ENCODE peak calls at places on chromosomes 4 and X, in six cellular contexts. N is suprapubic skin; H is CD8-positive, alpha-beta T cell; D is upper lobe of left lung; A is fibroblast of lung; Y is left lung. M is an unnamed sample.

GRCh38 chr4:110418641-110419040 is 57.3 kb upstream of the ENPEP start:
- DNase-seq in N (no peak), H (no peak), D (peak; percentile 49), A (no peak), Y (peak; percentile 64), M (no peak)

GRCh38 chrX:1537031-1537715 is at the start of gene P2RY8:
- DNase-seq in N (peak; percentile 74), H (peak; percentile 74), D (peak; percentile 87), A (no peak), Y (peak; percentile 89), M (no peak)

GRCh38 chrX:84248226-84248625 is 60.2 kb upstream of the RPS6KA6 start:
- DNase-seq in N (no peak), H (no peak), D (no peak), A (peak; percentile 80), Y (no peak), M (no peak)

GRCh38 chrX:123860506-123860840 is 620 bp downstream of the XIAP start:
- DNase-seq in N (no peak), H (no peak), D (no peak), A (no peak), Y (no peak), M (no peak)

GRCh38 chrX:124010157-124010556 is 48.7 kb downstream of the STAG2 start:
- DNase-seq in N (no peak), H (no peak), D (no peak), A (no peak), Y (no peak), M (no peak)

GRCh38 chrX:480861-481417 is 94.2 kb upstream of the PPP2R3B start:
- DNase-seq in N (no peak), H (no peak), D (no peak), A (no peak), Y (no peak), M (peak; percentile 24)

GRCh38 chr4:65287071-65287470 is 383.2 kb downstream of the EPHA5 start:
- DNase-seq in N (no peak), H (no peak), D (no peak), A (no peak), Y (no peak), M (no peak)

GRCh38 chr4:73053974-73054480 is 15.5 kb downstream of the COX18 start:
- DNase-seq in N (no peak), H (no peak), D (no peak), A (peak; percentile 47), Y (no peak), M (no peak)

GRCh38 chrX:70436380-70436779 is 8.3 kb upstream of the DLG3 start:
- DNase-seq in N (no peak), H (no peak), D (no peak), A (peak; percentile 9), Y (no peak), M (no peak)

GRCh38 chr4:48748949-48749596 is 31.0 kb downstream of the FRYL start:
- DNase-seq in N (no peak), H (no peak), D (no peak), A (peak; percentile 17), Y (no peak), M (no peak)

GRCh38 chrX:29435396-29435795 is 780.0 kb upstream of the MAGEB2 start:
- DNase-seq in N (no peak), H (no peak), D (no peak), A (peak; percentile 36), Y (no peak), M (no peak)

GRCh38 chr4:66629927-66630326 is 915.4 kb downstream of the CENPC start:
- DNase-seq in N (no peak), H (no peak), D (no peak), A (no peak), Y (no peak), M (no peak)

GRCh38 chr4:48949518-48950207 is 36.4 kb upstream of the CWH43 start:
- DNase-seq in N (no peak), H (no peak), D (no peak), A (peak; percentile 22), Y (no peak), M (no peak)

GRCh38 chr4:74682567-74683359 is 111.6 kb downstream of the BTC start:
- DNase-seq in N (no peak), H (no peak), D (no peak), A (peak; percentile 98), Y (no peak), M (peak; percentile 70)

GRCh38 chr4:10085386-10085785 is 31.2 kb downstream of the WDR1 start:
- DNase-seq in N (peak; percentile 60), H (no peak), D (no peak), A (no peak), Y (no peak), M (peak; percentile 36)

GRCh38 chr4:137705171-137705783 is 173.0 kb upstream of the PCDH18 start:
- DNase-seq in N (no peak), H (no peak), D (no peak), A (peak; percentile 84), Y (no peak), M (no peak)

DNA sequence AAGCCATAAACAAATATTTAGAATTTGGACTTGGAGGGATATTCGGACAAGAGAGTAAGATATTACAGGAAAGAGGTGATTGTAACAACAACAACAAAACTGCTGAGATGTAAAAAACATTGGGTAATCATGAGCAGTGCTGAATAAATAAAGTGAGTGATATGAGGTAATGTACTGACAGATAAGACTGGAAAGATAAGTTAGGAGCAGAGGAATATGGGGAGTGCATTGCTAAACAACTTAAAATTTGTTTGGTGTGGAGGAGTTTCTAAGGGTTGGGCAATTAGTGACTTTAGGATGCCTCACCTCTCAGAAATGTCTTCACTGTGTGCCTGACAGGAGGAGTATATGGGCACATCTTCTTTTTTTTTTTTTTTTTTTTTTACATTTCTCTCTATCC is 637.8 kb upstream of the GRIA3 start:
- DNase-seq in N (no peak), H (no peak), D (no peak), A (no peak), Y (no peak), M (no peak)
- H3K9me3 ChIP-seq in N (no peaks in the 10 kb centered on the region), H (no peaks in the 10 kb centered on the region), D (no peaks in the 10 kb centered on the region), A (no peaks in the 10 kb centered on the region), Y (no peaks in the 10 kb centered on the region), M (no peaks in the 10 kb centered on the region)

GRCh38 chr4:78058591-78059523 is 1.7 kb downstream of the FRAS1 start:
- DNase-seq in N (peak; percentile 68), H (no peak), D (peak; percentile 81), A (peak; percentile 45), Y (peak; percentile 83), M (no peak)

GRCh38 chr4:78059524-78059889 is 2.4 kb downstream of the FRAS1 start:
- DNase-seq in N (peak; percentile 66), H (no peak), D (no peak), A (peak; percentile 76), Y (no peak), M (no peak)

GRCh38 chr4:78057600-78058560 is 757 bp downstream of the FRAS1 start:
- DNase-seq in N (peak; percentile 76), H (no peak), D (peak; percentile 86), A (peak; percentile 54), Y (peak; percentile 83), M (peak; percentile 49)

GRCh38 chr4:78057135-78057599 is at the start of gene FRAS1:
- DNase-seq in N (peak; percentile 63), H (no peak), D (peak; percentile 84), A (peak; percentile 47), Y (peak; percentile 71), M (no peak)

DNA sequence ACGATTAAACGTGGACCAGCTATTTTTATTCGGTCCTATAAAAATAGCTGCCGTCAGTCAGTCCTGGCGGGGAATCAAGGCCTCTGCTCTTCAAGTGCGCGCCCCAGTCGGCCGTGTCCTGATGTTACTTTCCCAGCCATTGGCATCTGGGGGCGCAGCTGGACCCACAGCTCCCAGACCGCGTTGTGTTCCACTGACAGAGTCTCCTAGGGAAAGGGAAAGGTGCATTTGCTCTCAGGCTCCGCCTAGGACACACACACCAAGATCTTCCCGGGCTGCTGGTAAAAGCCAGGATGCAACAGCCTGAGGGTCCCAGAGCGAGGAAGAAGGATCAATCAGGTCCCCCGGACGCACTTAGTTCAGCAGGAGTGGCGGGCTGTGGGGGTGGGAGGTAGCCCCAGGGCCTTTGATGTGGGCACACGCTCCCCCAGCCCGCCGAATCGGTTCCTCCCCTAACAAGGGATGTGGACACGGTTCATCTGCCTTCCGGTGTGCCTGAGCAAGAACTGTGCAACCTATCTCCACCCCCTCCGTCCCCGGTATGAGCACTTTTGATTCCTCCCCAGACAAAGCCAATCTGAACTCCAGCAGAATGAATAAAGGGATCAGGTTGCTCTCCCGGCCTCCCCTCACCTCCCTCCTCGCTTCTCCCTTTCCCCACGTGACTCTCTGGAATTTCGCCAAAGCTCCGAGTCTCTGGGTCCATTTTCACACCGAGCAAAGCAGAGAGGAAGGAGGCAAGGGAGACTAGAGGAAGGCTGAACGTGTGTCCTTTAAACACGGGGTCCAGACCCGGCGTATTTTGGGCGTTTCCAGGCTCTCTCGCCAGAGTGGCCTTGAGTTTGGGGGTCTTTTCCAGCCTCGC is 626 bp upstream of the FRAS1 start:
- DNase-seq in N (peak; percentile 79), H (no peak), D (peak; percentile 59), A (peak; percentile 75), Y (peak; percentile 67), M (peak; percentile 77)
- TF ChIP-seq CTCF in N (no peak), H (no peak), D (no peak), A (no peak), Y (no peak), M (peak; percentile 8)

GRCh38 chr4:61224573-61224972 is 24.4 kb downstream of the ADGRL3 start:
- DNase-seq in N (no peak), H (no peak), D (no peak), A (no peak), Y (no peak), M (no peak)

GRCh38 chr4:61220556-61220955 is 20.4 kb downstream of the ADGRL3 start:
- DNase-seq in N (no peak), H (no peak), D (no peak), A (no peak), Y (no peak), M (no peak)

GRCh38 chr4:61223385-61223784 is 23.3 kb downstream of the ADGRL3 start:
- DNase-seq in N (no peak), H (no peak), D (no peak), A (no peak), Y (no peak), M (no peak)
- H3K9me3 ChIP-seq in N (no peaks in the 10 kb centered on the region), H (no peaks in the 10 kb centered on the region), D (no peaks in the 10 kb centered on the region), A (no peaks in the 10 kb centered on the region), Y (no peaks in the 10 kb centered on the region), M (no peaks in the 10 kb centered on the region)

GRCh38 chrX:49269768-49270248 is at the start of gene PPP1R3F:
- DNase-seq in N (no peak), H (peak; percentile 8), D (peak; percentile 94), A (no peak), Y (no peak), M (no peak)
- TF ChIP-seq CTCF in N (no peak), H (no peak), D (no peak), A (no peak), Y (no peak), M (no peak)

DNA sequence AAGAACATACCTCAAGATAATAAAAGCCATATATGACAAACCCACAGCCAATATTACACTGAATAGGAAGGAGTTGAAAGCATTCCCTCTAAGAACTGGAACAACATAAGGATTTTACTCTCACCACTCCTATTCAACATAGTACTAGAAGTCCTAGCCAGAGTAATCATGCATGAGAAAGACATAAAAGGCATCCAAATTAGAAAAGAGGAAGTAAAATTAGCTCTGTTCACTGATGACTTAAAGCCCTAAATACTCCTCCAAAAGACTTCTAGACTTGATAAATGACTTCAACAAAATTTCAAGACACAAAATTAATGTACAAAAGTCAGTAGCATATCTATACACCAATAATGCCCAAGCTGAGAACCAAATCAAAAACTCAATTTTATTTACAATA is 235.7 kb downstream of the NKX6-1 start:
- DNase-seq in N (no peak), H (no peak), D (no peak), A (no peak), Y (no peak), M (no peak)
- H3K9me3 ChIP-seq in N (peaks cover 5% of the 10 kb centered on the region), H (no peaks in the 10 kb centered on the region), D (no peaks in the 10 kb centered on the region), A (no peaks in the 10 kb centered on the region), Y (no peaks in the 10 kb centered on the region), M (peaks cover 4% of the 10 kb centered on the region)

M was measured in RWPE2.